ENCODE peak calls at places on chromosomes 3 and 15, in eight cellular contexts. A is tibial nerve, H is left ventricle myocardium inferior, Q is MCF 10A, S is upper lobe of right lung, W is RWPE1, T is upper lobe of left lung, M is psoas muscle. P is an unnamed sample.

GRCh38 chr15:66628976-66629723 is 63.4 kb upstream of the LCTL start:
- DNase-seq in A (no peak), H (no peak), Q (no peak), S (no peak), W (no peak), T (no peak), M (no peak), P (no peak)

GRCh38 chr3:14256046-14256445 is 77.4 kb downstream of the LSM3 start:
- DNase-seq in A (no peak), H (no peak), Q (no peak), S (no peak), W (no peak), T (no peak), M (no peak), P (no peak)

GRCh38 chr15:65105038-65105437 is 10.0 kb downstream of the UBAP1L start:
- DNase-seq in A (no peak), H (no peak), Q (no peak), S (no peak), W (no peak), T (no peak), M (no peak), P (no peak)

GRCh38 chr15:86915811-86916331 is 836.2 kb downstream of the AGBL1 start:
- DNase-seq in A (no peak), H (no peak), Q (peak), S (no peak), W (peak), T (peak), M (no peak), P (no peak)

GRCh38 chr3:148631124-148631903 is 66.4 kb upstream of the AGTR1 start:
- DNase-seq in A (no peak), H (no peak), Q (no peak), S (no peak), W (no peak), T (no peak), M (no peak), P (no peak)

GRCh38 chr15:60963557-60963956 is 265.5 kb downstream of the RORA start:
- DNase-seq in A (no peak), H (no peak), Q (no peak), S (no peak), W (no peak), T (no peak), M (no peak), P (no peak)

GRCh38 chr3:124092811-124093210 is 100.9 kb upstream of the ROPN1 start:
- DNase-seq in A (no peak), H (no peak), Q (no peak), S (no peak), W (no peak), T (no peak), M (no peak), P (no peak)

GRCh38 chr3:85041562-85042055 is 82.8 kb downstream of the CADM2 start:
- DNase-seq in A (no peak), H (no peak), Q (no peak), S (no peak), W (no peak), T (no peak), M (no peak), P (no peak)

GRCh38 chr3:69368129-69368741 is 17.7 kb downstream of the FRMD4B start:
- DNase-seq in A (no peak), H (no peak), Q (peak), S (no peak), W (no peak), T (peak), M (no peak), P (peak)

GRCh38 chr3:156093966-156094365 is 26.4 kb upstream of the KCNAB1 start:
- DNase-seq in A (no peak), H (no peak), Q (no peak), S (no peak), W (no peak), T (no peak), M (no peak), P (no peak)

GRCh38 chr3:192812736-192813383 is 85.5 kb upstream of the FGF12 start:
- DNase-seq in A (no peak), H (no peak), Q (peak), S (no peak), W (peak), T (no peak), M (no peak), P (no peak)

GRCh38 chr15:31345606-31346366 is 19.2 kb downstream of the KLF13 start:
- DNase-seq in A (no peak), H (peak), Q (no peak), S (peak), W (no peak), T (no peak), M (peak), P (no peak)

GRCh38 chr3:194274424-194275085 is 76.6 kb downstream of the CPN2 start:
- DNase-seq in A (no peak), H (no peak), Q (peak), S (peak), W (no peak), T (no peak), M (no peak), P (no peak)
- TF ChIP-seq CTCF in A (no peak), H (no peak), Q (no peak), S (no peak), W (no peak), T (no peak), M (no peak), P (no peak)

GRCh38 chr3:165259518-165260193 is 63.5 kb upstream of the SLITRK3 start:
- DNase-seq in A (no peak), H (no peak), Q (peak), S (no peak), W (peak), T (no peak), M (no peak), P (no peak)

GRCh38 chr3:165256554-165256953 is 60.4 kb upstream of the SLITRK3 start:
- DNase-seq in A (no peak), H (no peak), Q (peak), S (no peak), W (no peak), T (no peak), M (no peak), P (no peak)

DNA sequence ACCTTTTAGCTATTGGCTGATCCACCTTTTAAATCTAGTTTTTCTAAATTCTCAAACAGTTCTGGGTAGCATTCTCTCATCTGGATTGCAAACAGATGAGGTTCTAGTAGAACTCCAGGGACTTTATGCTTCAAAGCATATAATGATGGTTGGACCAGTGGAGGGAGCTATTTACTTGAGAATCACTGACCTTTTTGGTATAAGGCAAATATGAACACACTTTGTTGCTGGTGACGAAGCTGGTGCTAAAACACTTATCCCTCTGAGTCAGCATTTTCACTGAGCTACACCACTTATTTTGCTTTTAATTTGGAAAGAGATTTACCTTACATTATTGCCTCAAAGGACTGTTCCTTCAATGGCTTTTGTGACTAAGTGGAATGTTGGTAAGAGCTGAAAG is 58.6 kb upstream of the SLITRK3 start:
- DNase-seq in A (no peak), H (no peak), Q (peak), S (no peak), W (peak), T (no peak), M (no peak), P (no peak)
- TF ChIP-seq CTCF in A (no peak), H (no peak), Q (peak), S (no peak), W (peak), T (no peak), M (peak), P (no peak)

GRCh38 chr3:188959013-188959412 is 212.8 kb upstream of the TPRG1 start:
- DNase-seq in A (no peak), H (no peak), Q (peak), S (no peak), W (no peak), T (no peak), M (no peak), P (no peak)
- TF ChIP-seq CTCF in A (no peak), H (no peak), Q (no peak), S (no peak), W (no peak), T (no peak), M (no peak), P (no peak)

DNA sequence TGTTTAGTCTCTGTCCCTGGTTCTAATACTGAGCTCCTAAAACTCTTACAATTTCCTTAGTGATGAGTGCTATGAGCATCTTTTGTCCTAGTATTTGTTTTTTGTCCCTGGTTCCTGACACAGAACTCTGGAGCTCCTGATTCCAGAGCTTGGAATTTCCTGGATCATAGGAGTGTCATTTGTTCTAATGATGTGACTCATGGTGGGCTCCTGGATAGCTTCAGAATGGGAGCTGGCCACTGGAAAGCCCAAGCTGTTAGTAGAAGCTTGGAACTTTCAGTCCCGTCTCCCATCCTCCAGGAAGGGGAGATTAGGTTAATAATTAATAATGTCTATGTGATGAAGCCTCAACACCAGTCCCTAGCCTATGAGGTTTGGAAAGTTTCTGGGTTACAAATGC is 98.2 kb downstream of the CNTN6 start:
- DNase-seq in A (no peak), H (no peak), Q (no peak), S (no peak), W (no peak), T (no peak), M (no peak), P (no peak)
- TF ChIP-seq CTCF in A (no peak), H (no peak), Q (no peak), S (no peak), W (no peak), T (no peak), M (no peak), P (no peak)

GRCh38 chr3:59121346-59122144 is 71.7 kb upstream of the CFAP20DC start:
- DNase-seq in A (no peak), H (no peak), Q (no peak), S (no peak), W (no peak), T (no peak), M (no peak), P (no peak)
- TF ChIP-seq CTCF in A (no peak), H (no peak), Q (no peak), S (no peak), W (no peak), T (no peak), M (no peak), P (no peak)

DNA sequence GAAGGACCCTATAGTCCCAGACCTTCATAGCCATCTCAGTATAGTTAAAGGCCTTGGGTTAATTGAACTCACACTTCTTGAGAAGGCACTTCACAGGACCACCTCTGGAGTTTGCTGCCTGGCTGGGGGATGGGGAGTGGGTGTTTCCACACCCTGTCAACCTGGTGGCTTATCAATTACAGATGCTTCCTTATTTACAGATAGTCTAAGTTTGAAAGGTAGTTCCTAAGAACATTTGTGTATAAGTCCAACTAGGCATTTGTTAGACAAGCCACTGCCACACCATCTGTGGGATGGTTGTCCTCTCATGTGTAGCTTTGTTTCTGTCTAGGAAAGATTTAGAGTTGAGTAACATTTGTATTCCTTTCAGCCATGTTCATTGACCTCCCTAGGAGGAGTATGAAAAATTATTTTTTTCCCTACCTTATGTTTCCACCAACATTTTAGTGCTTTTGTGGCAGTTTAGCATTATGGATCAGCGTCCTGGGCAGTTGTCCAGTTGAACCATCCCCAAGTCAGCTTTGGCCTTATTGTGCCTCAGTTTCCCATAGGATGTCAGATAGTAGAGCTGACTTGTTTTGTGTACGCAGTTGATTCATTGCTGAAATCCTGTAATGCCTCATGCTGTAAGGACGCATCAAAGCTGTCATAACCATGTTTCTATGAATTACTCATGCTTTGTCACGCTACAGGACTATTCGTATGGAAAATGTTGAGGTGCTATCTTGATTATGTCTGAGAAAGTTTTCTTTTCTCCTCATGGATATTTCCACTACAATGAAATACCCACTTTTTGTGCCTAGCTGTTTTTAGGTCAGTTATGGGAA is 21.2 kb upstream of the SIAH2 start:
- DNase-seq in A (no peak), H (no peak), Q (peak), S (no peak), W (peak), T (no peak), M (no peak), P (no peak)
- TF ChIP-seq CTCF in A (no peak), H (no peak), Q (no peak), S (no peak), W (no peak), T (no peak), M (no peak), P (no peak)

GRCh38 chr3:127694467-127695215 is 21.9 kb downstream of the ABTB1 start:
- DNase-seq in A (no peak), H (peak), Q (peak), S (peak), W (peak), T (peak), M (peak), P (no peak)
- TF ChIP-seq CTCF in A (no peak), H (peak), Q (peak), S (no peak), W (peak), T (peak), M (peak), P (no peak)

P was measured in natural killer cell.